ENCODE peak calls at places on chromosomes 16 and 17, in nine cellular contexts. One of them, this sample, is unnamed.

GRCh38 chr16:57264950-57265371 is 19.5 kb downstream of the PLLP start:
- DNase-seq in RPMI7951: no peak
- DNase-seq in NCI-H82: no peak
- DNase-seq in caudate nucleus: no peak
- DNase-seq in activated CD4-positive, alpha-beta T cell treated with anti-CD3 and anti-CD28 coated beads, Interleukin-2, amount 10 ng/mL, durations not matched to agents 7 days and 5 days: no peak
- DNase-seq in NCI-H1930: no peak
- DNase-seq in AG10803: no peak
- DNase-seq in mesenchymal stem cell: no peak
- DNase-seq in nucleus accumbens: no peak
- DNase-seq in this sample: no peak

GRCh38 chr17:58300336-58300735 is 19.6 kb upstream of the MPO start:
- DNase-seq in NCI-H1930: no peak
- DNase-seq in nucleus accumbens: no peak
- DNase-seq in RPMI7951: no peak
- DNase-seq in caudate nucleus: no peak
- DNase-seq in NCI-H82: no peak
- DNase-seq in activated CD4-positive, alpha-beta T cell treated with anti-CD3 and anti-CD28 coated beads, Interleukin-2, amount 10 ng/mL, durations not matched to agents 7 days and 5 days: no peak
- DNase-seq in mesenchymal stem cell: no peak
- DNase-seq in AG10803: no peak
- DNase-seq in this sample: peak; percentile 86

GRCh38 chr16:12462690-12463646 is 340.7 kb downstream of the CPPED1 start:
- DNase-seq in AG10803: peak; percentile 65
- DNase-seq in RPMI7951: peak; percentile 58
- DNase-seq in NCI-H82: no peak
- DNase-seq in mesenchymal stem cell: peak; percentile 57
- DNase-seq in caudate nucleus: no peak
- DNase-seq in activated CD4-positive, alpha-beta T cell treated with anti-CD3 and anti-CD28 coated beads, Interleukin-2, amount 10 ng/mL, durations not matched to agents 7 days and 5 days: no peak
- DNase-seq in nucleus accumbens: no peak
- DNase-seq in NCI-H1930: no peak
- DNase-seq in this sample: no peak

GRCh38 chr17:7867881-7868329 is 10.1 kb downstream of the CYB5D1 start:
- DNase-seq in nucleus accumbens: no peak
- DNase-seq in AG10803: no peak
- DNase-seq in activated CD4-positive, alpha-beta T cell treated with anti-CD3 and anti-CD28 coated beads, Interleukin-2, amount 10 ng/mL, durations not matched to agents 7 days and 5 days: peak; percentile 42
- DNase-seq in NCI-H1930: no peak
- DNase-seq in RPMI7951: no peak
- DNase-seq in NCI-H82: no peak
- DNase-seq in mesenchymal stem cell: no peak
- DNase-seq in caudate nucleus: no peak
- DNase-seq in this sample: no peak

GRCh38 chr17:38361700-38362465 is 10.2 kb downstream of the SOCS7 start:
- DNase-seq in mesenchymal stem cell: no peak
- DNase-seq in activated CD4-positive, alpha-beta T cell treated with anti-CD3 and anti-CD28 coated beads, Interleukin-2, amount 10 ng/mL, durations not matched to agents 7 days and 5 days: no peak
- DNase-seq in caudate nucleus: no peak
- DNase-seq in NCI-H1930: no peak
- DNase-seq in RPMI7951: no peak
- DNase-seq in NCI-H82: no peak
- DNase-seq in AG10803: peak; percentile 45
- DNase-seq in nucleus accumbens: no peak
- DNase-seq in this sample: no peak

GRCh38 chr17:40473573-40474365 is 27.7 kb downstream of the TNS4 start:
- DNase-seq in caudate nucleus: no peak
- DNase-seq in mesenchymal stem cell: no peak
- DNase-seq in nucleus accumbens: no peak
- DNase-seq in NCI-H82: no peak
- DNase-seq in activated CD4-positive, alpha-beta T cell treated with anti-CD3 and anti-CD28 coated beads, Interleukin-2, amount 10 ng/mL, durations not matched to agents 7 days and 5 days: no peak
- DNase-seq in AG10803: no peak
- DNase-seq in NCI-H1930: no peak
- DNase-seq in RPMI7951: no peak
- DNase-seq in this sample: no peak

GRCh38 chr17:62705781-62706597 is 78.5 kb downstream of the MRC2 start:
- DNase-seq in nucleus accumbens: peak; percentile 65
- DNase-seq in mesenchymal stem cell: peak; percentile 17
- DNase-seq in AG10803: peak; percentile 33
- DNase-seq in RPMI7951: peak; percentile 46
- DNase-seq in NCI-H82: no peak
- DNase-seq in NCI-H1930: no peak
- DNase-seq in caudate nucleus: peak; percentile 77
- DNase-seq in activated CD4-positive, alpha-beta T cell treated with anti-CD3 and anti-CD28 coated beads, Interleukin-2, amount 10 ng/mL, durations not matched to agents 7 days and 5 days: no peak
- DNase-seq in this sample: no peak

GRCh38 chr17:78267257-78268073 is 36.0 kb downstream of the TMEM235 start:
- DNase-seq in RPMI7951: no peak
- DNase-seq in AG10803: no peak
- DNase-seq in mesenchymal stem cell: no peak
- DNase-seq in activated CD4-positive, alpha-beta T cell treated with anti-CD3 and anti-CD28 coated beads, Interleukin-2, amount 10 ng/mL, durations not matched to agents 7 days and 5 days: no peak
- DNase-seq in NCI-H82: no peak
- DNase-seq in caudate nucleus: no peak
- DNase-seq in nucleus accumbens: no peak
- DNase-seq in NCI-H1930: no peak
- DNase-seq in this sample: no peak

GRCh38 chr17:72134560-72135399 is 14.0 kb downstream of the SOX9 start:
- DNase-seq in nucleus accumbens: no peak
- DNase-seq in activated CD4-positive, alpha-beta T cell treated with anti-CD3 and anti-CD28 coated beads, Interleukin-2, amount 10 ng/mL, durations not matched to agents 7 days and 5 days: no peak
- DNase-seq in NCI-H82: no peak
- DNase-seq in NCI-H1930: no peak
- DNase-seq in mesenchymal stem cell: no peak
- DNase-seq in caudate nucleus: no peak
- DNase-seq in RPMI7951: peak; percentile 63
- DNase-seq in AG10803: peak; percentile 35
- DNase-seq in this sample: no peak

GRCh38 chr17:2695243-2695960 is 16.2 kb downstream of the CLUH start:
- DNase-seq in RPMI7951: no peak
- DNase-seq in caudate nucleus: no peak
- DNase-seq in NCI-H1930: no peak
- DNase-seq in activated CD4-positive, alpha-beta T cell treated with anti-CD3 and anti-CD28 coated beads, Interleukin-2, amount 10 ng/mL, durations not matched to agents 7 days and 5 days: no peak
- DNase-seq in NCI-H82: no peak
- DNase-seq in nucleus accumbens: no peak
- DNase-seq in mesenchymal stem cell: no peak
- DNase-seq in AG10803: no peak
- DNase-seq in this sample: no peak

GRCh38 chr17:73678999-73679398 is 34.8 kb upstream of the SDK2 start:
- DNase-seq in AG10803: no peak
- DNase-seq in mesenchymal stem cell: no peak
- DNase-seq in NCI-H1930: no peak
- DNase-seq in activated CD4-positive, alpha-beta T cell treated with anti-CD3 and anti-CD28 coated beads, Interleukin-2, amount 10 ng/mL, durations not matched to agents 7 days and 5 days: no peak
- DNase-seq in RPMI7951: no peak
- DNase-seq in NCI-H82: no peak
- DNase-seq in caudate nucleus: no peak
- DNase-seq in nucleus accumbens: no peak
- DNase-seq in this sample: no peak

GRCh38 chr17:55348749-55349354 is 72.8 kb downstream of the MMD start:
- DNase-seq in caudate nucleus: peak; percentile 3
- DNase-seq in NCI-H82: peak; percentile 88
- DNase-seq in RPMI7951: peak; percentile 42
- DNase-seq in nucleus accumbens: peak; percentile 8
- DNase-seq in NCI-H1930: peak; percentile 8
- DNase-seq in activated CD4-positive, alpha-beta T cell treated with anti-CD3 and anti-CD28 coated beads, Interleukin-2, amount 10 ng/mL, durations not matched to agents 7 days and 5 days: peak; percentile 48
- DNase-seq in mesenchymal stem cell: peak; percentile 56
- DNase-seq in AG10803: peak; percentile 51
- DNase-seq in this sample: no peak

GRCh38 chr16:19075511-19075910 is 8.1 kb downstream of the COQ7 start:
- DNase-seq in mesenchymal stem cell: no peak
- DNase-seq in activated CD4-positive, alpha-beta T cell treated with anti-CD3 and anti-CD28 coated beads, Interleukin-2, amount 10 ng/mL, durations not matched to agents 7 days and 5 days: no peak
- DNase-seq in caudate nucleus: no peak
- DNase-seq in nucleus accumbens: no peak
- DNase-seq in RPMI7951: no peak
- DNase-seq in NCI-H1930: no peak
- DNase-seq in NCI-H82: no peak
- DNase-seq in AG10803: no peak
- DNase-seq in this sample: no peak

GRCh38 chr17:56975656-56976055 is 2.3 kb upstream of the SCPEP1 start:
- DNase-seq in AG10803: no peak
- DNase-seq in nucleus accumbens: no peak
- DNase-seq in mesenchymal stem cell: no peak
- DNase-seq in NCI-H82: no peak
- DNase-seq in activated CD4-positive, alpha-beta T cell treated with anti-CD3 and anti-CD28 coated beads, Interleukin-2, amount 10 ng/mL, durations not matched to agents 7 days and 5 days: no peak
- DNase-seq in caudate nucleus: no peak
- DNase-seq in NCI-H1930: no peak
- DNase-seq in RPMI7951: no peak
- DNase-seq in this sample: no peak

GRCh38 chr16:50246299-50247122 is 19.8 kb upstream of the ADCY7 start:
- DNase-seq in caudate nucleus: no peak
- DNase-seq in nucleus accumbens: no peak
- DNase-seq in activated CD4-positive, alpha-beta T cell treated with anti-CD3 and anti-CD28 coated beads, Interleukin-2, amount 10 ng/mL, durations not matched to agents 7 days and 5 days: no peak
- DNase-seq in AG10803: no peak
- DNase-seq in NCI-H82: peak; percentile 49
- DNase-seq in NCI-H1930: no peak
- DNase-seq in RPMI7951: no peak
- DNase-seq in mesenchymal stem cell: peak; percentile 19
- DNase-seq in this sample: no peak

GRCh38 chr17:79045001-79045729 is 21.2 kb downstream of the C1QTNF1 start:
- DNase-seq in activated CD4-positive, alpha-beta T cell treated with anti-CD3 and anti-CD28 coated beads, Interleukin-2, amount 10 ng/mL, durations not matched to agents 7 days and 5 days: no peak
- DNase-seq in caudate nucleus: no peak
- DNase-seq in AG10803: no peak
- DNase-seq in nucleus accumbens: no peak
- DNase-seq in NCI-H1930: no peak
- DNase-seq in RPMI7951: no peak
- DNase-seq in NCI-H82: no peak
- DNase-seq in mesenchymal stem cell: no peak
- DNase-seq in this sample: no peak

GRCh38 chr16:71344315-71344905 is 14.1 kb upstream of the CALB2 start:
- DNase-seq in AG10803: no peak
- DNase-seq in NCI-H1930: no peak
- DNase-seq in mesenchymal stem cell: no peak
- DNase-seq in activated CD4-positive, alpha-beta T cell treated with anti-CD3 and anti-CD28 coated beads, Interleukin-2, amount 10 ng/mL, durations not matched to agents 7 days and 5 days: no peak
- DNase-seq in NCI-H82: no peak
- DNase-seq in nucleus accumbens: no peak
- DNase-seq in caudate nucleus: no peak
- DNase-seq in RPMI7951: no peak
- DNase-seq in this sample: peak; percentile 60

GRCh38 chr16:23016372-23016771 is 132.9 kb downstream of the USP31 start:
- DNase-seq in mesenchymal stem cell: no peak
- DNase-seq in NCI-H82: no peak
- DNase-seq in RPMI7951: no peak
- DNase-seq in activated CD4-positive, alpha-beta T cell treated with anti-CD3 and anti-CD28 coated beads, Interleukin-2, amount 10 ng/mL, durations not matched to agents 7 days and 5 days: no peak
- DNase-seq in AG10803: no peak
- DNase-seq in NCI-H1930: no peak
- DNase-seq in nucleus accumbens: no peak
- DNase-seq in caudate nucleus: no peak
- DNase-seq in this sample: no peak

GRCh38 chr17:71809537-71809936 is 311.3 kb upstream of the SOX9 start:
- DNase-seq in caudate nucleus: no peak
- DNase-seq in nucleus accumbens: no peak
- DNase-seq in AG10803: no peak
- DNase-seq in NCI-H82: no peak
- DNase-seq in activated CD4-positive, alpha-beta T cell treated with anti-CD3 and anti-CD28 coated beads, Interleukin-2, amount 10 ng/mL, durations not matched to agents 7 days and 5 days: no peak
- DNase-seq in RPMI7951: no peak
- DNase-seq in mesenchymal stem cell: no peak
- DNase-seq in NCI-H1930: no peak
- DNase-seq in this sample: no peak

GRCh38 chr17:49681336-49681735 is 3.4 kb upstream of the SPOP start:
- DNase-seq in mesenchymal stem cell: no peak
- DNase-seq in activated CD4-positive, alpha-beta T cell treated with anti-CD3 and anti-CD28 coated beads, Interleukin-2, amount 10 ng/mL, durations not matched to agents 7 days and 5 days: no peak
- DNase-seq in nucleus accumbens: no peak
- DNase-seq in NCI-H82: peak; percentile 44
- DNase-seq in RPMI7951: no peak
- DNase-seq in NCI-H1930: no peak
- DNase-seq in AG10803: no peak
- DNase-seq in caudate nucleus: no peak
- DNase-seq in this sample: peak; percentile 77

GRCh38 chr16:50613281-50613991 is 65.2 kb downstream of the NKD1 start:
- DNase-seq in AG10803: peak; percentile 26
- DNase-seq in mesenchymal stem cell: peak; percentile 26
- DNase-seq in RPMI7951: peak; percentile 78
- DNase-seq in caudate nucleus: no peak
- DNase-seq in NCI-H82: peak; percentile 67
- DNase-seq in NCI-H1930: no peak
- DNase-seq in nucleus accumbens: no peak
- DNase-seq in activated CD4-positive, alpha-beta T cell treated with anti-CD3 and anti-CD28 coated beads, Interleukin-2, amount 10 ng/mL, durations not matched to agents 7 days and 5 days: no peak
- DNase-seq in this sample: no peak

GRCh38 chr16:4917117-4917516 is 19.8 kb downstream of the PPL start:
- DNase-seq in nucleus accumbens: no peak
- DNase-seq in AG10803: peak; percentile 57
- DNase-seq in NCI-H1930: no peak
- DNase-seq in RPMI7951: peak; percentile 35
- DNase-seq in activated CD4-positive, alpha-beta T cell treated with anti-CD3 and anti-CD28 coated beads, Interleukin-2, amount 10 ng/mL, durations not matched to agents 7 days and 5 days: no peak
- DNase-seq in mesenchymal stem cell: peak; percentile 24
- DNase-seq in NCI-H82: no peak
- DNase-seq in caudate nucleus: no peak
- DNase-seq in this sample: no peak

GRCh38 chr16:68776821-68777485 is 39.9 kb downstream of the CDH1 start:
- DNase-seq in RPMI7951: no peak
- DNase-seq in mesenchymal stem cell: peak; percentile 14
- DNase-seq in activated CD4-positive, alpha-beta T cell treated with anti-CD3 and anti-CD28 coated beads, Interleukin-2, amount 10 ng/mL, durations not matched to agents 7 days and 5 days: peak; percentile 71
- DNase-seq in nucleus accumbens: no peak
- DNase-seq in AG10803: peak; percentile 13
- DNase-seq in NCI-H1930: no peak
- DNase-seq in caudate nucleus: no peak
- DNase-seq in NCI-H82: no peak
- DNase-seq in this sample: no peak

GRCh38 chr16:2765462-2766404 is 11.3 kb downstream of the ELOB start:
- DNase-seq in RPMI7951: no peak
- DNase-seq in nucleus accumbens: no peak
- DNase-seq in activated CD4-positive, alpha-beta T cell treated with anti-CD3 and anti-CD28 coated beads, Interleukin-2, amount 10 ng/mL, durations not matched to agents 7 days and 5 days: no peak
- DNase-seq in NCI-H82: no peak
- DNase-seq in mesenchymal stem cell: no peak
- DNase-seq in AG10803: no peak
- DNase-seq in NCI-H1930: no peak
- DNase-seq in caudate nucleus: no peak
- DNase-seq in this sample: no peak

GRCh38 chr16:78428193-78428592 is 328.7 kb downstream of the WWOX start:
- DNase-seq in RPMI7951: no peak
- DNase-seq in AG10803: no peak
- DNase-seq in mesenchymal stem cell: no peak
- DNase-seq in NCI-H1930: no peak
- DNase-seq in caudate nucleus: no peak
- DNase-seq in NCI-H82: no peak
- DNase-seq in activated CD4-positive, alpha-beta T cell treated with anti-CD3 and anti-CD28 coated beads, Interleukin-2, amount 10 ng/mL, durations not matched to agents 7 days and 5 days: no peak
- DNase-seq in nucleus accumbens: no peak
- DNase-seq in this sample: no peak